ENCODE peak calls at places on chromosome 20, in six cellular contexts. One of them, this sample, is unnamed.

GRCh38 chr20:17771206-17772004 is 71.6 kb downstream of the BANF2 start:
- DNase-seq in NCI-H1694: no peak
- DNase-seq in non-pigmented ciliary epithelial cell: no peak
- DNase-seq in NCI-H345: peak
- DNase-seq in DMS153: peak
- DNase-seq in substantia nigra: no peak
- DNase-seq in this sample: peak

GRCh38 chr20:36322131-36322530 is 16.0 kb downstream of the DLGAP4 start:
- DNase-seq in NCI-H1694: no peak
- DNase-seq in substantia nigra: no peak
- DNase-seq in non-pigmented ciliary epithelial cell: no peak
- DNase-seq in DMS153: no peak
- DNase-seq in NCI-H345: no peak
- DNase-seq in this sample: no peak

GRCh38 chr20:3889489-3890409 is 562 bp downstream of the PANK2 start:
- DNase-seq in substantia nigra: no peak
- DNase-seq in NCI-H1694: no peak
- DNase-seq in NCI-H345: peak
- DNase-seq in DMS153: no peak
- DNase-seq in non-pigmented ciliary epithelial cell: no peak
- DNase-seq in this sample: peak

GRCh38 chr20:49641683-49642649 is 71.7 kb downstream of the B4GALT5 start:
- DNase-seq in NCI-H1694: no peak
- DNase-seq in substantia nigra: no peak
- DNase-seq in NCI-H345: peak
- DNase-seq in DMS153: peak
- DNase-seq in non-pigmented ciliary epithelial cell: no peak
- DNase-seq in this sample: no peak

GRCh38 chr20:59811681-59812171 is 121.7 kb downstream of the SYCP2 start:
- DNase-seq in DMS153: no peak
- DNase-seq in NCI-H1694: no peak
- DNase-seq in NCI-H345: no peak
- DNase-seq in substantia nigra: no peak
- DNase-seq in non-pigmented ciliary epithelial cell: no peak
- DNase-seq in this sample: no peak

GRCh38 chr20:3681352-3681930 is 369 bp downstream of the ADAM33 start:
- DNase-seq in DMS153: no peak
- DNase-seq in non-pigmented ciliary epithelial cell: no peak
- DNase-seq in NCI-H1694: no peak
- DNase-seq in NCI-H345: no peak
- DNase-seq in substantia nigra: no peak
- DNase-seq in this sample: peak

GRCh38 chr20:41475507-41475906 is 108.9 kb upstream of the EMILIN3 start:
- DNase-seq in NCI-H345: no peak
- DNase-seq in DMS153: no peak
- DNase-seq in non-pigmented ciliary epithelial cell: no peak
- DNase-seq in substantia nigra: no peak
- DNase-seq in NCI-H1694: no peak
- DNase-seq in this sample: peak

GRCh38 chr20:54254596-54254995 is 46.7 kb downstream of the PFDN4 start:
- DNase-seq in DMS153: no peak
- DNase-seq in NCI-H345: no peak
- DNase-seq in non-pigmented ciliary epithelial cell: no peak
- DNase-seq in substantia nigra: no peak
- DNase-seq in NCI-H1694: no peak
- DNase-seq in this sample: no peak

GRCh38 chr20:53917145-53918009 is 153.0 kb downstream of the BCAS1 start:
- DNase-seq in NCI-H1694: no peak
- DNase-seq in DMS153: no peak
- DNase-seq in non-pigmented ciliary epithelial cell: peak
- DNase-seq in substantia nigra: no peak
- DNase-seq in NCI-H345: no peak
- DNase-seq in this sample: no peak

GRCh38 chr20:4855555-4855954 is 133.8 kb downstream of the PRND start:
- DNase-seq in DMS153: no peak
- DNase-seq in NCI-H345: no peak
- DNase-seq in NCI-H1694: no peak
- DNase-seq in substantia nigra: no peak
- DNase-seq in non-pigmented ciliary epithelial cell: no peak
- DNase-seq in this sample: no peak

GRCh38 chr20:695165-695866 is 19.7 kb upstream of the SCRT2 start:
- DNase-seq in substantia nigra: no peak
- DNase-seq in NCI-H1694: no peak
- DNase-seq in NCI-H345: no peak
- DNase-seq in DMS153: no peak
- DNase-seq in non-pigmented ciliary epithelial cell: no peak
- DNase-seq in this sample: no peak

GRCh38 chr20:4573564-4574355 is 147.9 kb upstream of the PRND start:
- DNase-seq in non-pigmented ciliary epithelial cell: peak
- DNase-seq in NCI-H1694: no peak
- DNase-seq in NCI-H345: no peak
- DNase-seq in DMS153: no peak
- DNase-seq in substantia nigra: no peak
- DNase-seq in this sample: no peak

GRCh38 chr20:46011631-46012482 is 3.1 kb downstream of the MMP9 start:
- DNase-seq in DMS153: no peak
- DNase-seq in NCI-H345: no peak
- DNase-seq in substantia nigra: no peak
- DNase-seq in non-pigmented ciliary epithelial cell: no peak
- DNase-seq in NCI-H1694: no peak
- DNase-seq in this sample: peak

GRCh38 chr20:1103751-1104150 is 14.7 kb upstream of the PSMF1 start:
- DNase-seq in substantia nigra: no peak
- DNase-seq in NCI-H1694: no peak
- DNase-seq in DMS153: no peak
- DNase-seq in non-pigmented ciliary epithelial cell: no peak
- DNase-seq in NCI-H345: no peak
- DNase-seq in this sample: no peak

GRCh38 chr20:32484221-32485125 is 100.7 kb downstream of the NOL4L start:
- DNase-seq in NCI-H345: peak
- DNase-seq in substantia nigra: no peak
- DNase-seq in DMS153: no peak
- DNase-seq in NCI-H1694: no peak
- DNase-seq in non-pigmented ciliary epithelial cell: no peak
- DNase-seq in this sample: peak

GRCh38 chr20:45782890-45783289 is 8.8 kb downstream of the WFDC3 start:
- DNase-seq in non-pigmented ciliary epithelial cell: no peak
- DNase-seq in DMS153: no peak
- DNase-seq in substantia nigra: no peak
- DNase-seq in NCI-H1694: no peak
- DNase-seq in NCI-H345: no peak
- DNase-seq in this sample: no peak

GRCh38 chr20:61874421-61875068 is 191.1 kb downstream of the TAF4 start:
- DNase-seq in substantia nigra: no peak
- DNase-seq in DMS153: no peak
- DNase-seq in NCI-H1694: no peak
- DNase-seq in non-pigmented ciliary epithelial cell: no peak
- DNase-seq in NCI-H345: peak
- DNase-seq in this sample: no peak

GRCh38 chr20:10653593-10654288 is 20.1 kb downstream of the JAG1 start:
- DNase-seq in substantia nigra: no peak
- DNase-seq in DMS153: no peak
- DNase-seq in non-pigmented ciliary epithelial cell: peak
- DNase-seq in NCI-H345: no peak
- DNase-seq in NCI-H1694: no peak
- DNase-seq in this sample: no peak

GRCh38 chr20:62940875-62941274 is 2.9 kb downstream of the GID8 start:
- DNase-seq in non-pigmented ciliary epithelial cell: no peak
- DNase-seq in NCI-H345: no peak
- DNase-seq in DMS153: no peak
- DNase-seq in NCI-H1694: no peak
- DNase-seq in substantia nigra: no peak
- DNase-seq in this sample: no peak

GRCh38 chr20:35991142-35991771 is 22.9 kb downstream of the CNBD2 start:
- DNase-seq in NCI-H1694: peak
- DNase-seq in DMS153: no peak
- DNase-seq in substantia nigra: no peak
- DNase-seq in non-pigmented ciliary epithelial cell: no peak
- DNase-seq in NCI-H345: no peak
- DNase-seq in this sample: no peak

GRCh38 chr20:48773837-48774418 is 53.9 kb downstream of the PREX1 start:
- DNase-seq in NCI-H1694: no peak
- DNase-seq in substantia nigra: no peak
- DNase-seq in NCI-H345: no peak
- DNase-seq in non-pigmented ciliary epithelial cell: no peak
- DNase-seq in DMS153: no peak
- DNase-seq in this sample: no peak

GRCh38 chr20:62737271-62737761 is 28.7 kb downstream of the NTSR1 start:
- DNase-seq in non-pigmented ciliary epithelial cell: no peak
- DNase-seq in NCI-H345: no peak
- DNase-seq in substantia nigra: no peak
- DNase-seq in DMS153: no peak
- DNase-seq in NCI-H1694: no peak
- DNase-seq in this sample: peak

GRCh38 chr20:17676942-17677341 is 5.1 kb downstream of the RRBP1 start:
- DNase-seq in non-pigmented ciliary epithelial cell: no peak
- DNase-seq in DMS153: no peak
- DNase-seq in NCI-H345: no peak
- DNase-seq in substantia nigra: no peak
- DNase-seq in NCI-H1694: no peak
- DNase-seq in this sample: no peak

GRCh38 chr20:33301192-33301930 is 18.3 kb downstream of the BPIFB1 start:
- DNase-seq in DMS153: no peak
- DNase-seq in NCI-H1694: no peak
- DNase-seq in substantia nigra: no peak
- DNase-seq in NCI-H345: no peak
- DNase-seq in non-pigmented ciliary epithelial cell: no peak
- DNase-seq in this sample: no peak

GRCh38 chr20:4722993-4723392 is 1.3 kb downstream of the PRND start:
- DNase-seq in substantia nigra: no peak
- DNase-seq in DMS153: no peak
- DNase-seq in NCI-H1694: no peak
- DNase-seq in NCI-H345: no peak
- DNase-seq in non-pigmented ciliary epithelial cell: no peak
- DNase-seq in this sample: no peak

GRCh38 chr20:2631228-2631627 is 21.2 kb upstream of the NOP56 start:
- DNase-seq in substantia nigra: no peak
- DNase-seq in non-pigmented ciliary epithelial cell: no peak
- DNase-seq in NCI-H345: no peak
- DNase-seq in NCI-H1694: no peak
- DNase-seq in DMS153: no peak
- DNase-seq in this sample: no peak

GRCh38 chr20:13325033-13325432 is 104.0 kb downstream of the ISM1 start:
- DNase-seq in NCI-H1694: no peak
- DNase-seq in non-pigmented ciliary epithelial cell: no peak
- DNase-seq in DMS153: no peak
- DNase-seq in substantia nigra: no peak
- DNase-seq in NCI-H345: no peak
- DNase-seq in this sample: no peak

This sample was measured in retina.